ENCODE peak calls at places on chromosome 4, in eight cellular contexts. W is MCF 10A, K is right lobe of liver, N is cardiac muscle cell, P is WTC11, Q is tibial nerve, H is foreskin keratinocyte, T is fibroblast of pulmonary artery. L is an unnamed sample.

GRCh38 chr4:70158576-70158975 is 4.5 kb downstream of the PRR27 start:
- DNase-seq in W (no peak), K (no peak), N (no peak), P (peak; percentile 22), Q (no peak), H (no peak), T (no peak), L (no peak)

GRCh38 chr4:13968723-13969122 is 341.2 kb upstream of the BOD1L1 start:
- DNase-seq in W (no peak), K (no peak), N (no peak), P (no peak), Q (no peak), H (no peak), T (no peak), L (no peak)

GRCh38 chr4:99949034-99949998 is 759 bp downstream of the H2AZ1 start:
- DNase-seq in W (peak; percentile 99), K (peak; percentile 87), N (peak; percentile 96), P (peak; percentile 90), Q (peak; percentile 93), H (peak; percentile 93), T (peak; percentile 96), L (peak; percentile 73)

GRCh38 chr4:80266902-80267380 is 477 bp downstream of the FGF5 start:
- DNase-seq in W (no peak), K (no peak), N (peak; percentile 53), P (peak; percentile 38), Q (no peak), H (peak; percentile 56), T (peak; percentile 61), L (no peak)

GRCh38 chr4:32340591-32340990 is 1620.4 kb downstream of the PCDH7 start:
- DNase-seq in W (no peak), K (no peak), N (no peak), P (no peak), Q (no peak), H (no peak), T (no peak), L (no peak)

GRCh38 chr4:143185253-143186107 is 763 bp downstream of the USP38 start:
- DNase-seq in W (peak; percentile 40), K (peak; percentile 18), N (peak; percentile 10), P (peak; percentile 44), Q (no peak), H (peak; percentile 35), T (peak; percentile 14), L (no peak)

GRCh38 chr4:158111241-158111640 is 61.6 kb downstream of the GASK1B start:
- DNase-seq in W (no peak), K (no peak), N (no peak), P (no peak), Q (no peak), H (peak; percentile 50), T (no peak), L (no peak)

GRCh38 chr4:168731006-168731636 is 234.3 kb downstream of the PALLD start:
- DNase-seq in W (peak; percentile 24), K (no peak), N (peak; percentile 52), P (no peak), Q (no peak), H (no peak), T (peak; percentile 58), L (no peak)

GRCh38 chr4:150173420-150173819 is 95.2 kb downstream of the DCLK2 start:
- DNase-seq in W (no peak), K (no peak), N (no peak), P (no peak), Q (no peak), H (no peak), T (peak; percentile 6), L (no peak)

GRCh38 chr4:133162941-133163340 is 13.8 kb downstream of the PCDH10 start:
- DNase-seq in W (no peak), K (no peak), N (no peak), P (no peak), Q (no peak), H (no peak), T (no peak), L (no peak)

GRCh38 chr4:109444182-109444844 is 10.7 kb downstream of the SEC24B start:
- DNase-seq in W (no peak), K (no peak), N (no peak), P (no peak), Q (no peak), H (no peak), T (no peak), L (no peak)

GRCh38 chr4:73892966-73893365 is 23.8 kb downstream of the CXCL1 start:
- DNase-seq in W (no peak), K (no peak), N (no peak), P (no peak), Q (no peak), H (no peak), T (no peak), L (no peak)
- TF ChIP-seq CTCF in W (no peak), K (no peak), N (no peak), P (no peak), Q (no peak), H (no peak), T (no peak), L (no peak)

GRCh38 chr4:147732516-147733193 is 767 bp downstream of the ARHGAP10 start:
- DNase-seq in W (peak; percentile 58), K (peak; percentile 40), N (peak; percentile 61), P (peak; percentile 71), Q (peak; percentile 23), H (peak; percentile 52), T (no peak), L (no peak)
- TF ChIP-seq CTCF in W (no peak), K (no peak), N (no peak), P (no peak), Q (no peak), H (no peak), T (no peak), L (no peak)

GRCh38 chr4:12723849-12724447 is 760.2 kb downstream of the RAB28 start:
- DNase-seq in W (peak; percentile 23), K (no peak), N (peak; percentile 35), P (peak; percentile 16), Q (no peak), H (peak; percentile 3), T (peak; percentile 53), L (no peak)
- TF ChIP-seq CTCF in W (peak; percentile 17), K (no peak), N (peak; percentile 31), P (no peak), Q (no peak), H (peak; percentile 16), T (peak; percentile 29), L (no peak)

GRCh38 chr4:82562553-82562854 is 716 bp upstream of the TMEM150C start:
- DNase-seq in W (no peak), K (no peak), N (no peak), P (no peak), Q (no peak), H (no peak), T (no peak), L (no peak)

GRCh38 chr4:82567444-82567843 is 5.7 kb upstream of the TMEM150C start:
- DNase-seq in W (no peak), K (no peak), N (no peak), P (no peak), Q (no peak), H (no peak), T (no peak), L (no peak)

GRCh38 chr4:82559735-82560120 is 2.1 kb downstream of the TMEM150C start:
- DNase-seq in W (no peak), K (no peak), N (no peak), P (no peak), Q (no peak), H (no peak), T (no peak), L (no peak)

GRCh38 chr4:82560853-82561744 is 689 bp downstream of the TMEM150C start:
- DNase-seq in W (no peak), K (peak; percentile 44), N (no peak), P (peak; percentile 49), Q (no peak), H (no peak), T (no peak), L (peak; percentile 31)

GRCh38 chr4:82561745-82562552 is at the start of gene TMEM150C:
- DNase-seq in W (peak; percentile 27), K (peak; percentile 64), N (peak; percentile 39), P (peak; percentile 66), Q (no peak), H (peak; percentile 2), T (peak; percentile 31), L (peak; percentile 32)
- TF ChIP-seq CTCF in W (no peak), K (peak; percentile 19), N (no peak), P (no peak), Q (peak; percentile 10), H (no peak), T (no peak), L (no peak)

GRCh38 chr4:61201562-61202099 is 1.5 kb downstream of the ADGRL3 start:
- DNase-seq in W (peak; percentile 40), K (peak; percentile 16), N (peak; percentile 23), P (no peak), Q (no peak), H (no peak), T (peak; percentile 2), L (peak; percentile 40)
- TF ChIP-seq CTCF in W (peak; percentile 9), K (no peak), N (no peak), P (no peak), Q (no peak), H (no peak), T (no peak), L (no peak)

L was measured in mesothelial cell of epicardium.